ENCODE peak calls at places on chromosomes 1 and 21, in nine cellular contexts. One of them, this sample, is unnamed.

GRCh38 chr21:31372176-31372765 is 28.2 kb upstream of the TIAM1 start:
- DNase-seq in kidney: no peak
- DNase-seq in activated naive CD4-positive, alpha-beta T cell: no peak
- DNase-seq in omental fat pad: no peak
- DNase-seq in GF-D8: no peak
- DNase-seq in GDM1: no peak
- DNase-seq in endodermal cell: peak; percentile 18
- DNase-seq in stimulated activated CD4-positive, alpha-beta T cell treated with anti-CD3 and anti-CD28 coated beads, Interleukin-4, amount 100 ng/mL, for 4 hours: no peak
- DNase-seq in WERI-Rb-1: no peak
- DNase-seq in this sample: no peak

GRCh38 chr1:154434346-154435075 is 29.4 kb downstream of the IL6R start:
- DNase-seq in omental fat pad: no peak
- DNase-seq in endodermal cell: no peak
- DNase-seq in GDM1: no peak
- DNase-seq in WERI-Rb-1: no peak
- DNase-seq in stimulated activated CD4-positive, alpha-beta T cell treated with anti-CD3 and anti-CD28 coated beads, Interleukin-4, amount 100 ng/mL, for 4 hours: no peak
- DNase-seq in activated naive CD4-positive, alpha-beta T cell: no peak
- DNase-seq in GF-D8: no peak
- DNase-seq in kidney: peak; percentile 89
- DNase-seq in this sample: no peak

GRCh38 chr1:229102741-229103480 is 168.0 kb upstream of the RAB4A start:
- DNase-seq in GDM1: no peak
- DNase-seq in activated naive CD4-positive, alpha-beta T cell: no peak
- DNase-seq in omental fat pad: no peak
- DNase-seq in WERI-Rb-1: no peak
- DNase-seq in GF-D8: no peak
- DNase-seq in stimulated activated CD4-positive, alpha-beta T cell treated with anti-CD3 and anti-CD28 coated beads, Interleukin-4, amount 100 ng/mL, for 4 hours: no peak
- DNase-seq in endodermal cell: peak; percentile 65
- DNase-seq in kidney: no peak
- DNase-seq in this sample: no peak

GRCh38 chr1:154427173-154428139 is 22.3 kb downstream of the IL6R start:
- DNase-seq in GDM1: no peak
- DNase-seq in activated naive CD4-positive, alpha-beta T cell: no peak
- DNase-seq in GF-D8: no peak
- DNase-seq in omental fat pad: no peak
- DNase-seq in kidney: peak; percentile 77
- DNase-seq in stimulated activated CD4-positive, alpha-beta T cell treated with anti-CD3 and anti-CD28 coated beads, Interleukin-4, amount 100 ng/mL, for 4 hours: no peak
- DNase-seq in endodermal cell: peak; percentile 38
- DNase-seq in WERI-Rb-1: no peak
- DNase-seq in this sample: no peak

GRCh38 chr1:239386453-239387303 is at the start of gene CHRM3:
- DNase-seq in omental fat pad: peak; percentile 27
- DNase-seq in GDM1: no peak
- DNase-seq in kidney: peak; percentile 69
- DNase-seq in endodermal cell: peak; percentile 92
- DNase-seq in activated naive CD4-positive, alpha-beta T cell: no peak
- DNase-seq in WERI-Rb-1: peak; percentile 96
- DNase-seq in GF-D8: no peak
- DNase-seq in stimulated activated CD4-positive, alpha-beta T cell treated with anti-CD3 and anti-CD28 coated beads, Interleukin-4, amount 100 ng/mL, for 4 hours: peak; percentile 10
- DNase-seq in this sample: no peak

GRCh38 chr21:42624095-42624830 is 29.2 kb upstream of the PDE9A start:
- DNase-seq in stimulated activated CD4-positive, alpha-beta T cell treated with anti-CD3 and anti-CD28 coated beads, Interleukin-4, amount 100 ng/mL, for 4 hours: no peak
- DNase-seq in GF-D8: no peak
- DNase-seq in endodermal cell: no peak
- DNase-seq in GDM1: no peak
- DNase-seq in omental fat pad: no peak
- DNase-seq in WERI-Rb-1: no peak
- DNase-seq in activated naive CD4-positive, alpha-beta T cell: no peak
- DNase-seq in kidney: peak; percentile 63
- DNase-seq in this sample: no peak

GRCh38 chr1:224488806-224489584 is 54.4 kb upstream of the WDR26 start:
- DNase-seq in stimulated activated CD4-positive, alpha-beta T cell treated with anti-CD3 and anti-CD28 coated beads, Interleukin-4, amount 100 ng/mL, for 4 hours: no peak
- DNase-seq in omental fat pad: no peak
- DNase-seq in GDM1: no peak
- DNase-seq in WERI-Rb-1: no peak
- DNase-seq in kidney: no peak
- DNase-seq in activated naive CD4-positive, alpha-beta T cell: no peak
- DNase-seq in endodermal cell: no peak
- DNase-seq in GF-D8: no peak
- DNase-seq in this sample: no peak

GRCh38 chr1:182061597-182061996 is at the start of gene ZNF648:
- DNase-seq in endodermal cell: peak; percentile 62
- DNase-seq in GDM1: no peak
- DNase-seq in GF-D8: no peak
- DNase-seq in omental fat pad: no peak
- DNase-seq in activated naive CD4-positive, alpha-beta T cell: no peak
- DNase-seq in stimulated activated CD4-positive, alpha-beta T cell treated with anti-CD3 and anti-CD28 coated beads, Interleukin-4, amount 100 ng/mL, for 4 hours: no peak
- DNase-seq in kidney: no peak
- DNase-seq in WERI-Rb-1: no peak
- DNase-seq in this sample: no peak

GRCh38 chr1:160219062-160219929 is 14.1 kb downstream of the PEA15 start:
- DNase-seq in stimulated activated CD4-positive, alpha-beta T cell treated with anti-CD3 and anti-CD28 coated beads, Interleukin-4, amount 100 ng/mL, for 4 hours: no peak
- DNase-seq in GF-D8: no peak
- DNase-seq in WERI-Rb-1: peak; percentile 87
- DNase-seq in activated naive CD4-positive, alpha-beta T cell: no peak
- DNase-seq in kidney: no peak
- DNase-seq in GDM1: no peak
- DNase-seq in endodermal cell: peak; percentile 82
- DNase-seq in omental fat pad: no peak
- DNase-seq in this sample: peak; percentile 14

GRCh38 chr1:107941123-107941522 is 23.9 kb downstream of the VAV3 start:
- DNase-seq in stimulated activated CD4-positive, alpha-beta T cell treated with anti-CD3 and anti-CD28 coated beads, Interleukin-4, amount 100 ng/mL, for 4 hours: no peak
- DNase-seq in activated naive CD4-positive, alpha-beta T cell: no peak
- DNase-seq in GDM1: no peak
- DNase-seq in omental fat pad: no peak
- DNase-seq in kidney: no peak
- DNase-seq in WERI-Rb-1: no peak
- DNase-seq in GF-D8: peak; percentile 96
- DNase-seq in endodermal cell: no peak
- DNase-seq in this sample: no peak

GRCh38 chr1:184870319-184870718 is 104.0 kb downstream of the NIBAN1 start:
- DNase-seq in GDM1: no peak
- DNase-seq in omental fat pad: no peak
- DNase-seq in stimulated activated CD4-positive, alpha-beta T cell treated with anti-CD3 and anti-CD28 coated beads, Interleukin-4, amount 100 ng/mL, for 4 hours: no peak
- DNase-seq in GF-D8: no peak
- DNase-seq in activated naive CD4-positive, alpha-beta T cell: no peak
- DNase-seq in kidney: no peak
- DNase-seq in endodermal cell: no peak
- DNase-seq in WERI-Rb-1: no peak
- DNase-seq in this sample: no peak

GRCh38 chr1:62355095-62355494 is 35.9 kb upstream of the KANK4 start:
- DNase-seq in activated naive CD4-positive, alpha-beta T cell: no peak
- DNase-seq in WERI-Rb-1: no peak
- DNase-seq in endodermal cell: no peak
- DNase-seq in kidney: no peak
- DNase-seq in stimulated activated CD4-positive, alpha-beta T cell treated with anti-CD3 and anti-CD28 coated beads, Interleukin-4, amount 100 ng/mL, for 4 hours: no peak
- DNase-seq in omental fat pad: no peak
- DNase-seq in GDM1: no peak
- DNase-seq in GF-D8: no peak
- DNase-seq in this sample: no peak

This sample was measured in HS-27A.